ENCODE peak calls at places on chromosome 13, in four cellular contexts. C is neural progenitor cell, Y is GM23338, H is PC-9. K is an unnamed sample.

GRCh38 chr13:34863360-34864135 is 78.5 kb upstream of the NBEA start:
- DNase-seq in Y (no peak), C (no peak), H (peak), K (peak)

GRCh38 chr13:69389899-69390298 is 717.7 kb upstream of the ATXN8OS start:
- DNase-seq in Y (no peak), H (no peak), C (no peak), K (no peak)

GRCh38 chr13:113907637-113908617 is 44.1 kb upstream of the GAS6 start:
- DNase-seq in H (no peak), C (no peak), Y (no peak), K (peak)

GRCh38 chr13:92514420-92515125 is 712.0 kb upstream of the GPC6 start:
- DNase-seq in C (no peak), H (no peak), Y (no peak), K (no peak)

GRCh38 chr13:98358933-98359332 is 181.9 kb upstream of the RNF113B start:
- DNase-seq in H (peak), C (no peak), Y (no peak), K (no peak)

GRCh38 chr13:22801402-22802003 is 379.3 kb upstream of the SGCG start:
- DNase-seq in C (peak), Y (peak), H (no peak), K (peak)

GRCh38 chr13:41780736-41781708 is 179.9 kb downstream of the VWA8 start:
- DNase-seq in H (peak), Y (no peak), C (no peak), K (peak)

GRCh38 chr13:28052945-28053344 is 47.4 kb downstream of the FLT3 start:
- DNase-seq in C (no peak), Y (no peak), H (no peak), K (no peak)

DNA sequence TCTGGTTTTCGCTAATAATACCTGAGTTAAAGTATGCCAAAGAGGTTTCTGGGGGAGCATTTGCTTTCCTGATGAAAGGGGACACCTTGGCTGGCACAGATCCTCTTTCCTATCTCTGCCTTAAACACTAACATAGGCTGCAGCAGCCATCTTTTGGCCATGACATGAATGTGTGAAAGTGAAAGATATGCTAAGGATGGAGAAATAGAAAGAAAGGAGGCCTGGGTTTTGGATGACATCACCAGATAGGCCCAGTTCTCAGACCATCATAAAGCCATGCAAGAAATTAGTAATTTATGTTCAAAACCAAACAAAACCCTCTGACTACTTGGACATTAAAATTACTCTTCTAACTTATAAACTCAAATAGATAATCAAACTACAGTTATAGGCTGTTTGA is 279.7 kb downstream of the COG6 start:
- DNase-seq in H (no peak), Y (no peak), C (no peak), K (no peak)
- TF ChIP-seq EZH2 in H (no peak), Y (no peak), C (no peak), K (no peak)

DNA sequence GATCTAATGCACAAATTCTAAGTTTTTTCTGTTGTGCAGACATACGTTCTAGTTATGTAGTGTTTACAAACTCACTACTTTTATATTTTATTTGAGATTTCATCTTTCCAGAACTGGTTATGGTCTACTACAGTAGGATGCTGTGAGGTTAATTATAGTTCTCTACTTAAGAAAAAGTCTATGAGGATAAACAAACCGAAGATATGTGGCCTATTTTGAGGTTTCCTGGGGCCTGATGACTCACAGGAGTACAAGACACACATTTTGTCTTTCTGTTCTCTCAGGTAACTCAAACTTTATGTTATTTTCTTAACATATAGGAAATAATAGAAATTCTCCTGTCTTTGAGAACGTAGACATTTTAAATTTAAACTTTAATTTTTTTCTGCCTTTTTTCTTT is 45.1 kb downstream of the PCDH20 start:
- DNase-seq in Y (no peak), H (no peak), C (no peak), K (no peak)
- H3K4me2 ChIP-seq in Y (no peak), H (no peak), C (no peak), K (no peak)

DNA sequence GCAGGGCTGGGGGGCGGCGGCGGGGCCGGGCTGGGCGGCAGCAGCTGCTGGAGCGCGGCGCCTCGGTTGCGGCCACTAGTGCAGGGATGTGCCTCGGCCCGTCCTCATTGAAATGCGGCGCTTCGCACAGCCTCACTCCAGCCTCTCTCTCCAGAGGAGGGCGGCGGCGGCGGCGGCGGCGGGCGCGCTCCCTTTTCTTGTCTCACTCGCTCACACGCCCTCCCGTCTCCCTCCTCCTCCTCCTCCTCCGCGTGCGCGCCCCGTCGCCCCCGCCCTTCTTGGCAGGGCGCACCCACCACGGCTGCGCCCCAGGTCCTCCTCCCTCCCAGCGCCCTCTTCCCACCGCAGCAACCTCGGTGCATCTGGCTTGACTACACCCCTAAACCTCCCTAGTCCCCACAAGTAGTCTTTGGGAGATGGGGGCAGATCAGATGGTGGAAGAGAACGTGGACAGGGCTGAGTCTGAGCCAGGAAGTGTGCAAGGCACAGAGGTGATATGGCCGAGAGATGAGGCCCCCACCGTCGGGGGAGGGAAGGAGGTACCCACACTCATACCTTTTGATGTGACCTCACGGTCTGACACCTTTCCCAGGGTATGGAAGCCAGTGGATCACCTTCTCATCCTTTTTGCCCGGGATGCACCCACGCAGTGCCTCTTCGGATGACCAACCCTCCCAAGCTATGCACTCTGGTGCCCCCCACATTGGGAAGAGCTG is at the start of gene DCLK1:
- DNase-seq in H (no peak), C (peak), Y (peak), K (peak)
- TF ChIP-seq EZH2 in H (peak), C (no peak), Y (no peak), K (peak)

GRCh38 chr13:43879323-43880181 is at the start of the genes CCDC122 and LACC1:
- DNase-seq in H (peak), Y (peak), C (peak), K (peak)

GRCh38 chr13:43883636-43884035 is 3.9 kb downstream of the LACC1 start:
- DNase-seq in H (no peak), Y (no peak), C (no peak), K (peak)

GRCh38 chr13:43880451-43880850 is 747 bp downstream of the LACC1 start:
- DNase-seq in Y (no peak), C (no peak), H (no peak), K (peak)

GRCh38 chr13:43880930-43881329 is 1.2 kb downstream of the LACC1 start:
- DNase-seq in C (no peak), H (no peak), Y (no peak), K (peak)

GRCh38 chr13:43881580-43881979 is 1.9 kb downstream of the LACC1 start:
- DNase-seq in Y (no peak), H (no peak), C (no peak), K (no peak)
- H3K4me2 ChIP-seq in Y (peak), H (no peak), C (no peak), K (no peak)

K was measured in GM23248.